ENCODE peak calls at places on chromosomes 3 and 15, in four cellular contexts. V, H, K and O are unnamed samples.

GRCh38 chr3:36700537-36701248 is 63.7 kb downstream of the DCLK3 start:
- DNase-seq in V (peak), H (peak), K (peak), O (no peak)

GRCh38 chr3:58924581-58924980 is 125.2 kb downstream of the CFAP20DC start:
- DNase-seq in V (no peak), H (no peak), K (no peak), O (no peak)

GRCh38 chr3:194572944-194573491 is 60.2 kb downstream of the TMEM44 start:
- DNase-seq in V (no peak), H (no peak), K (no peak), O (no peak)

GRCh38 chr3:11445883-11446282 is 173.7 kb downstream of the ATG7 start:
- DNase-seq in V (no peak), H (no peak), K (no peak), O (no peak)

GRCh38 chr15:82804575-82804949 is 1.3 kb downstream of the FSD2 start:
- DNase-seq in V (no peak), H (no peak), K (no peak), O (no peak)

GRCh38 chr3:52891164-52891563 is 6.2 kb downstream of the STIMATE start:
- DNase-seq in V (no peak), H (no peak), K (no peak), O (peak)

GRCh38 chr3:162525052-162525451 is 1028.4 kb downstream of the OTOL1 start:
- DNase-seq in V (no peak), H (no peak), K (no peak), O (no peak)

GRCh38 chr3:13718437-13718836 is 161.4 kb downstream of the WNT7A start:
- DNase-seq in V (peak), H (no peak), K (no peak), O (no peak)

GRCh38 chr3:196323723-196324122 is 5.7 kb upstream of the DYNLT2B start:
- DNase-seq in V (no peak), H (peak), K (no peak), O (no peak)

GRCh38 chr15:99476413-99477222 is 89.2 kb upstream of the MEF2A start:
- DNase-seq in V (peak), H (no peak), K (peak), O (no peak)

GRCh38 chr15:64288577-64288976 is 67.4 kb downstream of the CSNK1G1 start:
- DNase-seq in V (no peak), H (no peak), K (no peak), O (no peak)

GRCh38 chr15:52673312-52673711 is 5.9 kb downstream of the ATOSA start:
- DNase-seq in V (no peak), H (no peak), K (no peak), O (no peak)

GRCh38 chr3:44482721-44483120 is 5.3 kb upstream of the ZNF445 start:
- DNase-seq in V (no peak), H (no peak), K (no peak), O (no peak)

GRCh38 chr15:27650244-27650643 is 448.9 kb downstream of the OCA2 start:
- DNase-seq in V (no peak), H (no peak), K (no peak), O (no peak)

GRCh38 chr3:131806736-131807135 is 228.1 kb downstream of the CPNE4 start:
- DNase-seq in V (no peak), H (no peak), K (no peak), O (no peak)

GRCh38 chr3:49806838-49807237 is 3.8 kb downstream of the INKA1 start:
- DNase-seq in V (no peak), H (no peak), K (no peak), O (no peak)
- H3K27ac ChIP-seq in V (peak), H (peak), K (peak), O (no peak)

GRCh38 chr3:122021037-122021436 is 1.0 kb downstream of the ILDR1 start:
- DNase-seq in V (no peak), H (no peak), K (no peak), O (no peak)
- H3K4me3 ChIP-seq in V (peak), H (peak), K (no peak), O (no peak)

GRCh38 chr3:127799476-127800222 is 22.7 kb downstream of the MGLL start:
- DNase-seq in V (no peak), H (no peak), K (no peak), O (no peak)
- H3K27ac ChIP-seq in V (no peak), H (no peak), K (peak), O (no peak)

DNA sequence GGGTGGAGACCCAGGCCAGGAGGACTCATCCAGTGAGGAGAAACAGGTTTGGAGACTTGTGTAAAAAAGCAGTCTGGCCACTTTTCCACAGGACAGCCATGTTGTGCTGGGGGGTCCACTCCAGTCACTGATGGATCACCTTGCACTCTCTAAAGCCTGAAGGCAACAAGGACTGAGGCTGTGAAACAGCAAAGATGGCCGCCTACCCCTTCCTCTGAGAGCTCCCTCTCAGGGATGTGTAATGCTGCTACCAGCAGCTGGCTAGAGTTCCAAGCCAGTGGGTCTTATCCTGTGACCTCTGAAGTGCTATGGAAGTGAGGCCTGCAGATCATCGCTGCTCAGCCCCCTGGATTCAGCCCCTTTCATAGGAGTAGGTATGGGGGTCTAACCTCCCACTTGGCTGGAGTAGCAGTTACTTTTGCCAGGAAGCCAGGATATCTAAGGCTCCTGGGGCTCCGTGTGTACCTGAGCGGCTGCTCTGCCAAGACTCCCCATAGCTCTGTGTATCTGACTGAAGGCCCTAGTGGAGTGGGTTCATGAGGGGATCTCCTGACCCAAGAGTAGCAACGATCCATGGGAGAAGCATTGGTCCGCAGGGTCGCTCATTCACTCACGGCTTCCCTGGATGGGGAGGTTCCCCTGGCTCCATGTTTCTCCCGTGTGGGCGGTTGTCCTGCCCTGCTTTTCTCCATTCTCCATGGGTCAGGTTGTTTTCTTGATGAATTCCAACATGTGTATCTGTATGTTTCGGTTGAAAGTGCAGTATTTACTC is 69.9 kb upstream of the TNFSF10 start:
- DNase-seq in V (no peak), H (no peak), K (no peak), O (no peak)
- H3K4me3 ChIP-seq in V (no peak), H (no peak), K (no peak), O (peak)

DNA sequence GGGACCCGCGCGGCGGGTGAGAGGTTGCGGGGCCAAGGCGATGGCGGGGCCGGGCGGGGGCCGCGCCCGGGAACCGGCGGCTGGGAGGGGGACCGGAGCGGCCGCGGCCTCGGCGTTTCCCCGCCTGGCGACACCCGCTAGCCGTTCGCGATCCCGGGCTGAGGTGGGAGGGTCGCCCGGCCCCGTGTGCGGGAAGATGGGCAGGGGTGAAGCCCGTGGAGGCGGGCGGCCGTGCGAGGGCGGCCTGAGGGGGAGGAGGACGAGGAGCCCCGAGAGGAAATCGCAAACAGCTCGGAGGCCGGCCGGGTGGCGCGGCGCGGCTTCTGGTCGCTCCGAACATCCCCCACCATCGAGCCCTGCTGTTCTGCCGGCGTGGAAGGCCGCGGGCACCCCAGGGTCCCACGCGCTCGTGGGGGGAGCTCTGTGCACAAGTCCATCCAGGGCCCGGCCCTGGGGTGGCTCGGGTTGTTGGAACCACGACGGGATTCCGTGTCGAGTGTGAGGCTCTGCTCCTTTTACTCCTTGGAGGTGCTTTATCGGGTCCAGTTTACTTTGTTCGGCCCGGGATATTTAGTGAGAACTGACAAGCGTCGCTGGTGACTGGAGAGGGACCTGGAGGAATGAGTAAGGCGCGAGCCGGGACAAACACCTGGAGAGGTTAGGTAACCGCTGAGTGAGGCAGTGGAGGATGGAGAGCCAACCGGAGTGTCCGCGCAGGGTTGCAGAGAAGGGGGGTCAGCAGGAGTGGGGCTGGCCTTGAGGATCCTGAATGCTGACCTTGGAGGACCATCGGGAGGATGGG is 728 bp downstream of the CRTC3 start:
- DNase-seq in V (peak), H (peak), K (peak), O (peak)
- H3K27ac ChIP-seq in V (peak), H (no peak), K (peak), O (peak)

GRCh38 chr3:125051205-125051604 is 4.6 kb downstream of the HEG1 start:
- DNase-seq in V (no peak), H (no peak), K (no peak), O (no peak)
- H3K4me3 ChIP-seq in V (no peak), H (no peak), K (peak), O (no peak)